ENCODE peak calls at places on chromosome 17, in four cellular contexts. One of them, this sample, is unnamed.
A peak's percentile ranks its signal among the peaks of the same experiment; 100 is the strongest.

GRCh38 chr17:4950757-4951204 is at the start of gene ENO3:
- DNase-seq in heart right ventricle: peak; percentile 64
- DNase-seq in tibial artery: no peak
- DNase-seq in coronary artery: no peak
- DNase-seq in this sample: no peak

GRCh38 chr17:80219013-80219776 is 938 bp downstream of the SGSH start:
- DNase-seq in heart right ventricle: peak; percentile 70
- DNase-seq in tibial artery: peak; percentile 82
- DNase-seq in coronary artery: no peak
- DNase-seq in this sample: peak; percentile 77

GRCh38 chr17:75914643-75915265 is 10.1 kb upstream of the MRPL38 start:
- DNase-seq in heart right ventricle: no peak
- DNase-seq in tibial artery: no peak
- DNase-seq in coronary artery: no peak
- DNase-seq in this sample: no peak

GRCh38 chr17:31319253-31319661 is 2.2 kb downstream of the EVI2A start:
- DNase-seq in heart right ventricle: no peak
- DNase-seq in tibial artery: no peak
- DNase-seq in coronary artery: no peak
- DNase-seq in this sample: no peak

GRCh38 chr17:73360961-73361761 is 49.4 kb upstream of the CDC42EP4 start:
- DNase-seq in heart right ventricle: no peak
- DNase-seq in tibial artery: no peak
- DNase-seq in coronary artery: no peak
- DNase-seq in this sample: no peak

GRCh38 chr17:27473748-27474609 is 17.7 kb downstream of the KSR1 start:
- DNase-seq in heart right ventricle: peak; percentile 62
- DNase-seq in tibial artery: no peak
- DNase-seq in coronary artery: no peak
- DNase-seq in this sample: no peak

GRCh38 chr17:48030531-48030930 is 7.1 kb downstream of the COPZ2 start:
- DNase-seq in heart right ventricle: no peak
- DNase-seq in tibial artery: no peak
- DNase-seq in coronary artery: no peak
- DNase-seq in this sample: no peak

GRCh38 chr17:18185832-18186231 is 2.2 kb downstream of the ALKBH5 start:
- DNase-seq in heart right ventricle: no peak
- DNase-seq in tibial artery: peak; percentile 42
- DNase-seq in coronary artery: no peak
- DNase-seq in this sample: no peak

GRCh38 chr17:47995241-47995935 is 24.5 kb downstream of the CDK5RAP3 start:
- DNase-seq in heart right ventricle: no peak
- DNase-seq in tibial artery: no peak
- DNase-seq in coronary artery: no peak
- DNase-seq in this sample: no peak

GRCh38 chr17:75783069-75783783 is 1.4 kb upstream of the UNK start:
- DNase-seq in heart right ventricle: no peak
- DNase-seq in tibial artery: no peak
- DNase-seq in coronary artery: no peak
- DNase-seq in this sample: no peak

GRCh38 chr17:30550512-30551273 is 73.5 kb downstream of the GOSR1 start:
- DNase-seq in heart right ventricle: no peak
- DNase-seq in tibial artery: no peak
- DNase-seq in coronary artery: no peak
- DNase-seq in this sample: no peak

GRCh38 chr17:57685499-57686132 is 59.5 kb downstream of the CCDC182 start:
- DNase-seq in heart right ventricle: no peak
- DNase-seq in tibial artery: no peak
- DNase-seq in coronary artery: peak; percentile 46
- DNase-seq in this sample: no peak

GRCh38 chr17:5826384-5826783 is 242.1 kb upstream of the NLRP1 start:
- DNase-seq in heart right ventricle: no peak
- DNase-seq in tibial artery: no peak
- DNase-seq in coronary artery: no peak
- DNase-seq in this sample: no peak

GRCh38 chr17:55160501-55160900 is 104.3 kb upstream of the HLF start:
- DNase-seq in heart right ventricle: no peak
- DNase-seq in tibial artery: no peak
- DNase-seq in coronary artery: no peak
- DNase-seq in this sample: no peak

GRCh38 chr17:20896153-20896649 is 146.6 kb downstream of the USP22 start:
- DNase-seq in heart right ventricle: peak; percentile 49
- DNase-seq in tibial artery: no peak
- DNase-seq in coronary artery: peak; percentile 74
- DNase-seq in this sample: no peak

GRCh38 chr17:74610108-74610507 is 13.4 kb downstream of the CD300E start:
- DNase-seq in heart right ventricle: no peak
- DNase-seq in tibial artery: no peak
- DNase-seq in coronary artery: no peak
- DNase-seq in this sample: no peak
- TF ChIP-seq CTCF in heart right ventricle: no peak
- TF ChIP-seq CTCF in tibial artery: no peak
- TF ChIP-seq CTCF in coronary artery: no peak
- TF ChIP-seq CTCF in this sample: no peak

GRCh38 chr17:44210342-44211192 is 8.9 kb downstream of the UBTF start:
- DNase-seq in heart right ventricle: peak; percentile 91
- DNase-seq in tibial artery: peak; percentile 84
- DNase-seq in coronary artery: peak; percentile 89
- DNase-seq in this sample: peak; percentile 67
- H3K27ac ChIP-seq in heart right ventricle: peak overlapping the region; percentile 39
- H3K27ac ChIP-seq in tibial artery: peak overlapping the region; percentile 17
- H3K27ac ChIP-seq in coronary artery: peak overlapping the region; percentile 58
- H3K27ac ChIP-seq in this sample: peak overlapping the region; percentile 46

GRCh38 chr17:1907818-1908698 is 78.3 kb downstream of the RPA1 start:
- DNase-seq in heart right ventricle: no peak
- DNase-seq in tibial artery: no peak
- DNase-seq in coronary artery: no peak
- DNase-seq in this sample: no peak

GRCh38 chr17:1907216-1907631 is 77.4 kb downstream of the RPA1 start:
- DNase-seq in heart right ventricle: no peak
- DNase-seq in tibial artery: no peak
- DNase-seq in coronary artery: no peak
- DNase-seq in this sample: no peak

GRCh38 chr17:1909985-1910384 is 80.2 kb downstream of the RPA1 start:
- DNase-seq in heart right ventricle: no peak
- DNase-seq in tibial artery: no peak
- DNase-seq in coronary artery: no peak
- DNase-seq in this sample: no peak

GRCh38 chr17:1906622-1907021 is 76.8 kb downstream of the RPA1 start:
- DNase-seq in heart right ventricle: no peak
- DNase-seq in tibial artery: no peak
- DNase-seq in coronary artery: no peak
- DNase-seq in this sample: no peak

GRCh38 chr17:1908699-1909309 is 79.0 kb downstream of the RPA1 start:
- DNase-seq in heart right ventricle: no peak
- DNase-seq in tibial artery: peak; percentile 69
- DNase-seq in coronary artery: no peak
- DNase-seq in this sample: peak; percentile 38
- H3K4me3 ChIP-seq in heart right ventricle: peak overlapping the region; percentile 14
- H3K4me3 ChIP-seq in tibial artery: peak overlapping the region; percentile 29
- H3K4me3 ChIP-seq in coronary artery: peak overlapping the region; percentile 61
- H3K4me3 ChIP-seq in this sample: peak overlapping the region; percentile 43

DNA sequence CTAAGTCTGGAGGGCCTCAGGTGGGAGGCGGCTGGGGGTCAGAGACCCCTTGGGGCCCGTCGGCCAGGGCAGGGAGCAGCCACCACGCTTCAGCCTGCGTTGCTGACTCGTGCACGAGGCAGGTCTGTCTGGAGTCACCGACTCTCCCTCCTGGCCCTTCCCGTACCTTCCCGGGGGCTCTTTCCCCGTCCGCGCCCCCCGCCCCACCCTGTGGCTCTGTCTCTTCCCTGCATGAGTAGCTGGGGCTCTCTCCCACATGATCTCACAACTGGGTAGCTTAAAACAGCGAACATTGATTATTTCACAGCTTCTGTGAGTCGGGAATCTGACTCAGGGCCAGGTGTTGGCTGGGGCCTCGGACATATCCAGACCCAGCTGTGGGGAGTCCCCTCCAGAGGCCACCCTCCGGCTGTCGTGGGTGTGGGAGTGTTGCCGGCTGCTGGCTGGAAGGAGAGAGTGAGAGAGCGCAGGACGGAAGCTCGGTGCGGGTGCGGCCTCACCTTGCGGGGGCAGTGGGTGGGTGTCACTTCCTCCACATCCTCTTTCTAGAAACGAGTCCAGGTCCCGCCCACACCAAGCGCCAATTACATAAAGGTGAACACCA is 17.3 kb downstream of the BAHCC1 start:
- DNase-seq in heart right ventricle: no peak
- DNase-seq in tibial artery: no peak
- DNase-seq in coronary artery: no peak
- DNase-seq in this sample: no peak
- TF ChIP-seq CTCF in heart right ventricle: peak; percentile 7
- TF ChIP-seq CTCF in tibial artery: no peak
- TF ChIP-seq CTCF in coronary artery: no peak
- TF ChIP-seq CTCF in this sample: no peak

This sample was measured in breast epithelium.